ENCODE peak calls at places on chromosomes 11 and 22, in six cellular contexts. W is thyroid gland; M is CD8-positive, alpha-beta memory T cell; B is cardiac muscle cell; A is MM.1S; R is A549. P is an unnamed sample.

GRCh38 chr11:125164422-125165110 is at the start of gene PKNOX2:
- DNase-seq in M (peak; percentile 61), R (peak; percentile 47), A (peak; percentile 50), W (peak; percentile 88), B (peak; percentile 89), P (peak; percentile 94)

GRCh38 chr11:15972838-15973237 is 383.5 kb downstream of the SOX6 start:
- DNase-seq in W (no peak), B (no peak), M (no peak), R (no peak), A (no peak), P (no peak)

GRCh38 chr11:118277312-118277711 is 13.2 kb upstream of the MPZL2 start:
- DNase-seq in W (peak; percentile 55), A (no peak), R (no peak), M (no peak), B (peak; percentile 26), P (no peak)

GRCh38 chr11:34443136-34443535 is 4.4 kb downstream of the CAT start:
- DNase-seq in B (no peak), M (no peak), R (no peak), W (peak; percentile 13), A (no peak), P (no peak)

GRCh38 chr11:69682681-69683326 is 7.7 kb upstream of the LTO1 start:
- DNase-seq in W (no peak), B (no peak), A (no peak), R (no peak), M (no peak), P (no peak)

GRCh38 chr11:12682288-12682687 is 8.1 kb downstream of the TEAD1 start:
- DNase-seq in B (no peak), A (no peak), M (no peak), W (no peak), R (no peak), P (no peak)

GRCh38 chr22:44620129-44620840 is 81.7 kb upstream of the PRR5 start:
- DNase-seq in W (peak; percentile 54), R (no peak), A (no peak), B (peak; percentile 82), M (peak; percentile 94), P (no peak)

GRCh38 chr11:33552756-33553155 is 147.9 kb downstream of the C11orf91 start:
- DNase-seq in A (no peak), B (no peak), R (no peak), M (no peak), W (no peak), P (no peak)

GRCh38 chr22:33110562-33111163 is 52.5 kb upstream of the SYN3 start:
- DNase-seq in M (no peak), W (no peak), R (no peak), A (no peak), B (no peak), P (no peak)

GRCh38 chr22:31349960-31350359 is 3.8 kb upstream of the PATZ1 start:
- DNase-seq in B (no peak), M (no peak), W (no peak), R (no peak), A (no peak), P (no peak)

GRCh38 chr11:47918882-47919495 is 61.4 kb upstream of the PTPRJ start:
- DNase-seq in M (no peak), R (peak; percentile 54), A (no peak), B (peak; percentile 30), W (peak; percentile 44), P (no peak)

GRCh38 chr11:47916361-47916841 is 64.0 kb upstream of the PTPRJ start:
- DNase-seq in B (peak; percentile 90), W (peak; percentile 77), A (no peak), M (no peak), R (no peak), P (peak; percentile 75)

GRCh38 chr11:47915407-47916137 is 64.8 kb upstream of the PTPRJ start:
- DNase-seq in M (no peak), W (no peak), A (no peak), B (no peak), R (no peak), P (peak; percentile 31)

GRCh38 chr11:47917643-47918369 is 62.6 kb upstream of the PTPRJ start:
- DNase-seq in A (no peak), M (peak; percentile 54), R (peak; percentile 80), B (peak; percentile 100), W (peak; percentile 99), P (peak; percentile 93)

DNA sequence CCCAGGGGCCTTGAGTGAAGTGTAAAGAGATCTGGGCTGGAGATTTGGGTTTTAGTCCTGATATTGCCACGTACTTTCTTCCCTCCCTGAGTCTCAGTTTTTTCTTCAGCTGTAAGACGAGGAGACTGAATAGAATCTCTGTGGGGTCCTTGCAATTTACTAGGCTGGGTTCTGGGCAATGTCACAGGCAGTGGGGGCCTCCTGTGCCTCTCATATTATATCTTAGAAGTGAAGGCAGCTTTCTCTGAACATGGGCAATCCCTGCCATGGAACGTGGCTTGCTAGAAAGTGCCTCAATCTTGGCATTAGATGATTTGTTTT is 62.0 kb upstream of the PTPRJ start:
- DNase-seq in B (no peak), M (no peak), R (no peak), W (no peak), A (no peak), P (no peak)
- H3K27ac ChIP-seq in B (peak overlapping the region; percentile 31), M (peak overlapping the region; percentile 51), R (peak overlapping the region; percentile 73), W (peak overlapping the region; percentile 82), A (no peak overlapping the region), P (peak overlapping the region; percentile 71)

GRCh38 chr11:122202161-122202950 is 86.3 kb upstream of the BLID start:
- DNase-seq in R (no peak), A (no peak), M (no peak), B (peak; percentile 83), W (peak; percentile 46), P (no peak)
- H3K27ac ChIP-seq in R (peak overlapping the region; percentile 83), A (no peak overlapping the region), M (no peak overlapping the region), B (no peak overlapping the region), W (peak overlapping the region; percentile 71), P (no peak overlapping the region)

GRCh38 chr22:26979294-26979693 is 321.9 kb downstream of the MIAT start:
- DNase-seq in A (no peak), B (peak; percentile 5), W (no peak), M (no peak), R (no peak), P (no peak)
- H3K27ac ChIP-seq in A (no peak overlapping the region), B (no peak overlapping the region), W (no peak overlapping the region), M (no peak overlapping the region), R (no peak overlapping the region), P (no peak overlapping the region)

GRCh38 chr11:113876074-113876797 is 864 bp upstream of the USP28 start:
- DNase-seq in A (peak; percentile 29), R (no peak), M (no peak), B (no peak), W (no peak), P (no peak)

GRCh38 chr11:113875414-113876073 is at the start of gene USP28:
- DNase-seq in A (peak; percentile 97), B (peak; percentile 98), W (peak; percentile 98), M (peak; percentile 82), R (peak; percentile 91), P (peak; percentile 99)

GRCh38 chr11:113874920-113875413 is 405 bp downstream of the USP28 start:
- DNase-seq in W (peak; percentile 42), M (no peak), B (no peak), R (peak; percentile 31), A (peak; percentile 56), P (no peak)

GRCh38 chr11:113873241-113873626 is 2.1 kb downstream of the USP28 start:
- DNase-seq in A (no peak), W (no peak), M (no peak), B (peak; percentile 13), R (no peak), P (no peak)

GRCh38 chr11:113874096-113874919 is 1.1 kb downstream of the USP28 start:
- DNase-seq in R (peak; percentile 7), M (no peak), B (peak; percentile 14), A (no peak), W (no peak), P (no peak)
- H3K27ac ChIP-seq in R (peak overlapping the region; percentile 82), M (peak overlapping the region; percentile 68), B (peak overlapping the region; percentile 95), A (no peak overlapping the region), W (no peak overlapping the region), P (no peak overlapping the region)

GRCh38 chr22:22881116-22882032 is 6.2 kb upstream of the IGLL5 start:
- DNase-seq in M (no peak), R (no peak), B (no peak), A (peak; percentile 39), W (no peak), P (no peak)
- H3K27ac ChIP-seq in M (no peak overlapping the region), R (no peak overlapping the region), B (no peak overlapping the region), A (peak overlapping the region; percentile 98), W (no peak overlapping the region), P (no peak overlapping the region)

GRCh38 chr11:113949891-113950290 is 25.0 kb upstream of the HTR3A start:
- DNase-seq in M (no peak), A (no peak), R (no peak), B (no peak), W (no peak), P (no peak)
- H3K27ac ChIP-seq in M (no peak overlapping the region), A (no peak overlapping the region), R (no peak overlapping the region), B (no peak overlapping the region), W (no peak overlapping the region), P (no peak overlapping the region)

DNA sequence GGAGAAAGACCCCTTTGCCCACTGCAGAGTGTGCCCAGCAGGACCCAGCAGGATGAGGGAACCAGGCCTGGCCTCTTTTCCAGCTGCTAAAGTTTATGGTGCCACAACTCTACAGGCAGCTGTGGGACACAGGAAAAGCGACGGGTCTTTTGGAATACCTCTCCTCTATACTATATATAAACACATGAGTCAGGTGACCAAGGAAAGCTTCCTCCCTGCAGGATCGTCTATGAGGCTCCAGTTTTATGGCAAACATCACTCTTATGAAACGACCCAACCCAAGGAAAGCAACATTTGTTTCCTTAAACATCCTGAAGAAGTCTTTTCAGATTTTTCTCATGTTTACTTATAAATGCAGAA is 102.8 kb upstream of the AKIP1 start:
- DNase-seq in R (no peak), A (no peak), W (no peak), M (no peak), B (no peak), P (no peak)
- H3K27ac ChIP-seq in R (no peak overlapping the region), A (no peak overlapping the region), W (peak overlapping the region; percentile 93), M (no peak overlapping the region), B (peak overlapping the region; percentile 73), P (no peak overlapping the region)

DNA sequence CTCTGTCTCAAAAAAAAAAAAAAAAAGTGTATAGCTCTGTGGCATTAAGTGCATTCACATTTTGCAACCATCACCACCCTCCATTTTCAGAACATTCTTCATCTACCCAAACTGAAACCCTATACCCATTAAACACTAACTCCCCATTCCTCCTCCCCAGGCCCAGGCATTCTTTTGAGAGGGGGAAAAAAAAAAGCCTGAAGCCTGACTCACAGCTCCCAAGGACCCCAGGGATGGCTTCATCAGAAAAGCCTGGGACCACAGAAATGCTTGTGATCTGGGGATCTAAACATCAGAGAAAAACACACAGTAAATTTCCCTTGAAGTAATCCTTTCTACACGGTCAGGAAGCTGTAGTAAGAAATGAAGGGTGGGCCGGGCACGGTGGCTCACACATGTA is 10.7 kb upstream of the GTSE1 start:
- DNase-seq in R (no peak), B (no peak), M (no peak), A (no peak), W (no peak), P (no peak)
- H3K27ac ChIP-seq in R (no peak overlapping the region), B (no peak overlapping the region), M (no peak overlapping the region), A (no peak overlapping the region), W (no peak overlapping the region), P (no peak overlapping the region)

GRCh38 chr11:110710520-110711381 is 1.5 kb downstream of the ARHGAP20 start:
- DNase-seq in R (no peak), A (no peak), W (peak; percentile 80), B (peak; percentile 52), M (no peak), P (peak; percentile 72)
- H3K27ac ChIP-seq in R (no peak overlapping the region), A (no peak overlapping the region), W (peak overlapping the region; percentile 89), B (no peak overlapping the region), M (no peak overlapping the region), P (no peak overlapping the region)

GRCh38 chr22:35586771-35587170 is 30.4 kb downstream of the MB start:
- DNase-seq in A (no peak), W (peak; percentile 24), R (no peak), B (no peak), M (no peak), P (no peak)
- H3K27ac ChIP-seq in A (no peak overlapping the region), W (peak overlapping the region; percentile 69), R (peak overlapping the region; percentile 99), B (peak overlapping the region; percentile 93), M (no peak overlapping the region), P (no peak overlapping the region)